ENCODE peak calls at places on chromosomes 11 and 22, in eight cellular contexts. One of them, this sample, is unnamed.

GRCh38 chr11:1839924-1840779 is 1.4 kb downstream of the TNNI2 start:
- DNase-seq in NCI-H69: no peak
- DNase-seq in EH: no peak
- DNase-seq in GM12891: peak; percentile 81
- DNase-seq in stimulated activated CD8-positive, alpha-beta memory T cell treated with anti-CD3 and anti-CD28 coated beads, Interleukin-2, amount 100 ng/mL, for 48 hours: no peak
- DNase-seq in iPS-NIHi11: no peak
- DNase-seq in testis: peak; percentile 52
- DNase-seq in progenitor cell of endocrine pancreas: no peak
- DNase-seq in this sample: no peak

GRCh38 chr11:1994121-1994520 is 3.5 kb downstream of the H19 start:
- DNase-seq in NCI-H69: no peak
- DNase-seq in EH: no peak
- DNase-seq in GM12891: no peak
- DNase-seq in stimulated activated CD8-positive, alpha-beta memory T cell treated with anti-CD3 and anti-CD28 coated beads, Interleukin-2, amount 100 ng/mL, for 48 hours: no peak
- DNase-seq in iPS-NIHi11: no peak
- DNase-seq in testis: no peak
- DNase-seq in progenitor cell of endocrine pancreas: no peak
- DNase-seq in this sample: no peak

GRCh38 chr11:2194877-2195755 is 23.5 kb upstream of the TH start:
- DNase-seq in NCI-H69: peak; percentile 79
- DNase-seq in EH: peak; percentile 37
- DNase-seq in GM12891: peak; percentile 72
- DNase-seq in stimulated activated CD8-positive, alpha-beta memory T cell treated with anti-CD3 and anti-CD28 coated beads, Interleukin-2, amount 100 ng/mL, for 48 hours: peak; percentile 56
- DNase-seq in iPS-NIHi11: peak; percentile 85
- DNase-seq in testis: peak; percentile 50
- DNase-seq in progenitor cell of endocrine pancreas: peak; percentile 74
- DNase-seq in this sample: peak; percentile 15

GRCh38 chr11:15941206-15941770 is 415.1 kb downstream of the SOX6 start:
- DNase-seq in NCI-H69: no peak
- DNase-seq in EH: peak; percentile 55
- DNase-seq in GM12891: peak; percentile 61
- DNase-seq in stimulated activated CD8-positive, alpha-beta memory T cell treated with anti-CD3 and anti-CD28 coated beads, Interleukin-2, amount 100 ng/mL, for 48 hours: peak; percentile 21
- DNase-seq in iPS-NIHi11: peak; percentile 94
- DNase-seq in testis: peak; percentile 62
- DNase-seq in progenitor cell of endocrine pancreas: peak; percentile 44
- DNase-seq in this sample: no peak

GRCh38 chr11:64842851-64843841 is 1.3 kb downstream of the CDC42BPG start:
- DNase-seq in NCI-H69: peak; percentile 88
- DNase-seq in EH: no peak
- DNase-seq in GM12891: no peak
- DNase-seq in stimulated activated CD8-positive, alpha-beta memory T cell treated with anti-CD3 and anti-CD28 coated beads, Interleukin-2, amount 100 ng/mL, for 48 hours: no peak
- DNase-seq in iPS-NIHi11: peak; percentile 49
- DNase-seq in testis: no peak
- DNase-seq in progenitor cell of endocrine pancreas: no peak
- DNase-seq in this sample: no peak

GRCh38 chr22:46025225-46025972 is 48.4 kb upstream of the WNT7B start:
- DNase-seq in NCI-H69: no peak
- DNase-seq in EH: peak; percentile 23
- DNase-seq in GM12891: no peak
- DNase-seq in stimulated activated CD8-positive, alpha-beta memory T cell treated with anti-CD3 and anti-CD28 coated beads, Interleukin-2, amount 100 ng/mL, for 48 hours: no peak
- DNase-seq in iPS-NIHi11: no peak
- DNase-seq in testis: no peak
- DNase-seq in progenitor cell of endocrine pancreas: no peak
- DNase-seq in this sample: no peak

GRCh38 chr22:27773236-27773550 is 28.4 kb downstream of the MN1 start:
- DNase-seq in NCI-H69: no peak
- DNase-seq in EH: no peak
- DNase-seq in GM12891: no peak
- DNase-seq in stimulated activated CD8-positive, alpha-beta memory T cell treated with anti-CD3 and anti-CD28 coated beads, Interleukin-2, amount 100 ng/mL, for 48 hours: no peak
- DNase-seq in iPS-NIHi11: no peak
- DNase-seq in testis: no peak
- DNase-seq in progenitor cell of endocrine pancreas: no peak
- DNase-seq in this sample: no peak

GRCh38 chr11:134270250-134270714 is 5.9 kb upstream of the GLB1L3 start:
- DNase-seq in NCI-H69: peak; percentile 59
- DNase-seq in EH: no peak
- DNase-seq in GM12891: no peak
- DNase-seq in stimulated activated CD8-positive, alpha-beta memory T cell treated with anti-CD3 and anti-CD28 coated beads, Interleukin-2, amount 100 ng/mL, for 48 hours: no peak
- DNase-seq in iPS-NIHi11: peak; percentile 49
- DNase-seq in testis: no peak
- DNase-seq in progenitor cell of endocrine pancreas: no peak
- DNase-seq in this sample: no peak

GRCh38 chr22:38700271-38700788 is 413 bp downstream of the JOSD1 start:
- DNase-seq in NCI-H69: no peak
- DNase-seq in EH: peak; percentile 72
- DNase-seq in GM12891: no peak
- DNase-seq in stimulated activated CD8-positive, alpha-beta memory T cell treated with anti-CD3 and anti-CD28 coated beads, Interleukin-2, amount 100 ng/mL, for 48 hours: no peak
- DNase-seq in iPS-NIHi11: peak; percentile 85
- DNase-seq in testis: no peak
- DNase-seq in progenitor cell of endocrine pancreas: no peak
- DNase-seq in this sample: peak; percentile 49

GRCh38 chr11:84685976-84686375 is 941.2 kb downstream of the DLG2 start:
- DNase-seq in NCI-H69: no peak
- DNase-seq in EH: no peak
- DNase-seq in GM12891: no peak
- DNase-seq in stimulated activated CD8-positive, alpha-beta memory T cell treated with anti-CD3 and anti-CD28 coated beads, Interleukin-2, amount 100 ng/mL, for 48 hours: no peak
- DNase-seq in iPS-NIHi11: no peak
- DNase-seq in testis: no peak
- DNase-seq in progenitor cell of endocrine pancreas: no peak
- DNase-seq in this sample: no peak

GRCh38 chr11:124586247-124586860 is 16.6 kb downstream of the OR8A1 start:
- DNase-seq in NCI-H69: peak; percentile 68
- DNase-seq in EH: peak; percentile 58
- DNase-seq in GM12891: no peak
- DNase-seq in stimulated activated CD8-positive, alpha-beta memory T cell treated with anti-CD3 and anti-CD28 coated beads, Interleukin-2, amount 100 ng/mL, for 48 hours: peak; percentile 18
- DNase-seq in iPS-NIHi11: peak; percentile 35
- DNase-seq in testis: peak; percentile 78
- DNase-seq in progenitor cell of endocrine pancreas: peak; percentile 24
- DNase-seq in this sample: peak; percentile 67

GRCh38 chr11:86414032-86414431 is 39.3 kb downstream of the CCDC81 start:
- DNase-seq in NCI-H69: no peak
- DNase-seq in EH: no peak
- DNase-seq in GM12891: no peak
- DNase-seq in stimulated activated CD8-positive, alpha-beta memory T cell treated with anti-CD3 and anti-CD28 coated beads, Interleukin-2, amount 100 ng/mL, for 48 hours: no peak
- DNase-seq in iPS-NIHi11: no peak
- DNase-seq in testis: no peak
- DNase-seq in progenitor cell of endocrine pancreas: no peak
- DNase-seq in this sample: no peak

GRCh38 chr11:17631702-17632365 is 84.8 kb downstream of the OTOG start:
- DNase-seq in NCI-H69: no peak
- DNase-seq in EH: no peak
- DNase-seq in GM12891: no peak
- DNase-seq in stimulated activated CD8-positive, alpha-beta memory T cell treated with anti-CD3 and anti-CD28 coated beads, Interleukin-2, amount 100 ng/mL, for 48 hours: no peak
- DNase-seq in iPS-NIHi11: no peak
- DNase-seq in testis: no peak
- DNase-seq in progenitor cell of endocrine pancreas: no peak
- DNase-seq in this sample: no peak

GRCh38 chr22:26646158-26646557 is 11.2 kb upstream of the MIAT start:
- DNase-seq in NCI-H69: peak; percentile 71
- DNase-seq in EH: peak; percentile 74
- DNase-seq in GM12891: no peak
- DNase-seq in stimulated activated CD8-positive, alpha-beta memory T cell treated with anti-CD3 and anti-CD28 coated beads, Interleukin-2, amount 100 ng/mL, for 48 hours: no peak
- DNase-seq in iPS-NIHi11: no peak
- DNase-seq in testis: no peak
- DNase-seq in progenitor cell of endocrine pancreas: no peak
- DNase-seq in this sample: no peak

GRCh38 chr11:6404341-6405038 is 14.2 kb downstream of the SMPD1 start:
- DNase-seq in NCI-H69: peak; percentile 50
- DNase-seq in EH: peak; percentile 64
- DNase-seq in GM12891: no peak
- DNase-seq in stimulated activated CD8-positive, alpha-beta memory T cell treated with anti-CD3 and anti-CD28 coated beads, Interleukin-2, amount 100 ng/mL, for 48 hours: no peak
- DNase-seq in iPS-NIHi11: peak; percentile 55
- DNase-seq in testis: no peak
- DNase-seq in progenitor cell of endocrine pancreas: no peak
- DNase-seq in this sample: no peak

GRCh38 chr11:45457649-45458048 is 171.5 kb upstream of the SYT13 start:
- DNase-seq in NCI-H69: no peak
- DNase-seq in EH: peak; percentile 93
- DNase-seq in GM12891: no peak
- DNase-seq in stimulated activated CD8-positive, alpha-beta memory T cell treated with anti-CD3 and anti-CD28 coated beads, Interleukin-2, amount 100 ng/mL, for 48 hours: no peak
- DNase-seq in iPS-NIHi11: no peak
- DNase-seq in testis: no peak
- DNase-seq in progenitor cell of endocrine pancreas: no peak
- DNase-seq in this sample: peak; percentile 88

GRCh38 chr11:35794850-35795249 is 132.3 kb downstream of the TRIM44 start:
- DNase-seq in NCI-H69: no peak
- DNase-seq in EH: peak; percentile 87
- DNase-seq in GM12891: no peak
- DNase-seq in stimulated activated CD8-positive, alpha-beta memory T cell treated with anti-CD3 and anti-CD28 coated beads, Interleukin-2, amount 100 ng/mL, for 48 hours: no peak
- DNase-seq in iPS-NIHi11: no peak
- DNase-seq in testis: no peak
- DNase-seq in progenitor cell of endocrine pancreas: no peak
- DNase-seq in this sample: peak; percentile 37

GRCh38 chr22:50536231-50536630 is 6.4 kb upstream of the TYMP start:
- DNase-seq in NCI-H69: no peak
- DNase-seq in EH: no peak
- DNase-seq in GM12891: no peak
- DNase-seq in stimulated activated CD8-positive, alpha-beta memory T cell treated with anti-CD3 and anti-CD28 coated beads, Interleukin-2, amount 100 ng/mL, for 48 hours: no peak
- DNase-seq in iPS-NIHi11: no peak
- DNase-seq in testis: no peak
- DNase-seq in progenitor cell of endocrine pancreas: no peak
- DNase-seq in this sample: no peak

GRCh38 chr11:68818181-68818580 is 23.5 kb downstream of the CPT1A start:
- DNase-seq in NCI-H69: no peak
- DNase-seq in EH: no peak
- DNase-seq in GM12891: no peak
- DNase-seq in stimulated activated CD8-positive, alpha-beta memory T cell treated with anti-CD3 and anti-CD28 coated beads, Interleukin-2, amount 100 ng/mL, for 48 hours: no peak
- DNase-seq in iPS-NIHi11: no peak
- DNase-seq in testis: no peak
- DNase-seq in progenitor cell of endocrine pancreas: no peak
- DNase-seq in this sample: no peak

GRCh38 chr22:43126506-43127165 is 16.1 kb downstream of the BIK start:
- DNase-seq in NCI-H69: no peak
- DNase-seq in EH: peak; percentile 82
- DNase-seq in GM12891: no peak
- DNase-seq in stimulated activated CD8-positive, alpha-beta memory T cell treated with anti-CD3 and anti-CD28 coated beads, Interleukin-2, amount 100 ng/mL, for 48 hours: no peak
- DNase-seq in iPS-NIHi11: peak; percentile 65
- DNase-seq in testis: no peak
- DNase-seq in progenitor cell of endocrine pancreas: no peak
- DNase-seq in this sample: peak; percentile 72

GRCh38 chr11:75105462-75105925 is 8.8 kb upstream of the OR2AT4 start:
- DNase-seq in NCI-H69: peak; percentile 44
- DNase-seq in EH: peak; percentile 19
- DNase-seq in GM12891: no peak
- DNase-seq in stimulated activated CD8-positive, alpha-beta memory T cell treated with anti-CD3 and anti-CD28 coated beads, Interleukin-2, amount 100 ng/mL, for 48 hours: no peak
- DNase-seq in iPS-NIHi11: peak; percentile 61
- DNase-seq in testis: peak; percentile 47
- DNase-seq in progenitor cell of endocrine pancreas: no peak
- DNase-seq in this sample: peak; percentile 47

GRCh38 chr22:42696331-42696967 is 24.2 kb downstream of the A4GALT start:
- DNase-seq in NCI-H69: no peak
- DNase-seq in EH: no peak
- DNase-seq in GM12891: no peak
- DNase-seq in stimulated activated CD8-positive, alpha-beta memory T cell treated with anti-CD3 and anti-CD28 coated beads, Interleukin-2, amount 100 ng/mL, for 48 hours: no peak
- DNase-seq in iPS-NIHi11: peak; percentile 7
- DNase-seq in testis: no peak
- DNase-seq in progenitor cell of endocrine pancreas: no peak
- DNase-seq in this sample: no peak

GRCh38 chr11:64655901-64656601 is 65.0 kb downstream of the SLC22A12 start:
- DNase-seq in NCI-H69: peak; percentile 24
- DNase-seq in EH: peak; percentile 13
- DNase-seq in GM12891: no peak
- DNase-seq in stimulated activated CD8-positive, alpha-beta memory T cell treated with anti-CD3 and anti-CD28 coated beads, Interleukin-2, amount 100 ng/mL, for 48 hours: no peak
- DNase-seq in iPS-NIHi11: no peak
- DNase-seq in testis: no peak
- DNase-seq in progenitor cell of endocrine pancreas: no peak
- DNase-seq in this sample: peak; percentile 84

GRCh38 chr11:7548659-7549283 is 35.0 kb downstream of the PPFIBP2 start:
- DNase-seq in NCI-H69: peak; percentile 56
- DNase-seq in EH: no peak
- DNase-seq in GM12891: no peak
- DNase-seq in stimulated activated CD8-positive, alpha-beta memory T cell treated with anti-CD3 and anti-CD28 coated beads, Interleukin-2, amount 100 ng/mL, for 48 hours: peak; percentile 9
- DNase-seq in iPS-NIHi11: peak; percentile 75
- DNase-seq in testis: no peak
- DNase-seq in progenitor cell of endocrine pancreas: peak; percentile 26
- DNase-seq in this sample: no peak

GRCh38 chr11:8098361-8098760 is 17.4 kb downstream of the TUB start:
- DNase-seq in NCI-H69: no peak
- DNase-seq in EH: peak; percentile 85
- DNase-seq in GM12891: no peak
- DNase-seq in stimulated activated CD8-positive, alpha-beta memory T cell treated with anti-CD3 and anti-CD28 coated beads, Interleukin-2, amount 100 ng/mL, for 48 hours: no peak
- DNase-seq in iPS-NIHi11: no peak
- DNase-seq in testis: peak; percentile 11
- DNase-seq in progenitor cell of endocrine pancreas: no peak
- DNase-seq in this sample: peak; percentile 79

GRCh38 chr11:8267831-8268529 is 4.3 kb upstream of the LMO1 start:
- DNase-seq in NCI-H69: peak; percentile 71
- DNase-seq in EH: no peak
- DNase-seq in GM12891: no peak
- DNase-seq in stimulated activated CD8-positive, alpha-beta memory T cell treated with anti-CD3 and anti-CD28 coated beads, Interleukin-2, amount 100 ng/mL, for 48 hours: no peak
- DNase-seq in iPS-NIHi11: peak; percentile 53
- DNase-seq in testis: no peak
- DNase-seq in progenitor cell of endocrine pancreas: no peak
- DNase-seq in this sample: no peak

GRCh38 chr11:3994030-3994640 is 100.5 kb upstream of the RRM1 start:
- DNase-seq in NCI-H69: no peak
- DNase-seq in EH: peak; percentile 37
- DNase-seq in GM12891: no peak
- DNase-seq in stimulated activated CD8-positive, alpha-beta memory T cell treated with anti-CD3 and anti-CD28 coated beads, Interleukin-2, amount 100 ng/mL, for 48 hours: no peak
- DNase-seq in iPS-NIHi11: no peak
- DNase-seq in testis: no peak
- DNase-seq in progenitor cell of endocrine pancreas: no peak
- DNase-seq in this sample: no peak

GRCh38 chr22:32839776-32840571 is 38.5 kb downstream of the TIMP3 start:
- DNase-seq in NCI-H69: no peak
- DNase-seq in EH: peak; percentile 63
- DNase-seq in GM12891: no peak
- DNase-seq in stimulated activated CD8-positive, alpha-beta memory T cell treated with anti-CD3 and anti-CD28 coated beads, Interleukin-2, amount 100 ng/mL, for 48 hours: no peak
- DNase-seq in iPS-NIHi11: no peak
- DNase-seq in testis: no peak
- DNase-seq in progenitor cell of endocrine pancreas: no peak
- DNase-seq in this sample: peak; percentile 93